ENCODE peak calls at places on chromosomes 6 and 20, in eight cellular contexts. Q is NCI-H1092 treated with DMSO at 0.1 percent for 48 hours; T is body of pancreas; I is midbrain; M is suprapubic skin; B is activated CD8-positive, alpha-beta memory T cell treated with anti-CD3 and anti-CD28 coated beads, Interleukin-2, amount 10 ng/mL, durations not matched to agents 7 days and 5 days; H is iris pigment epithelial cell; G is colonic mucosa. C is an unnamed sample.

GRCh38 chr6:98633886-98634285 is 200.5 kb upstream of the POU3F2 start:
- DNase-seq in Q (no peak), T (no peak), I (no peak), M (no peak), B (no peak), H (no peak), G (no peak), C (no peak)

GRCh38 chr6:15871211-15871770 is 208.5 kb upstream of the DTNBP1 start:
- DNase-seq in Q (no peak), T (no peak), I (no peak), M (no peak), B (no peak), H (no peak), G (no peak), C (no peak)

GRCh38 chr6:157498817-157499216 is 117.8 kb downstream of the ZDHHC14 start:
- DNase-seq in Q (no peak), T (no peak), I (no peak), M (no peak), B (no peak), H (no peak), G (no peak), C (no peak)

GRCh38 chr6:135092724-135093123 is 38.1 kb upstream of the HBS1L start:
- DNase-seq in Q (no peak), T (no peak), I (no peak), M (no peak), B (no peak), H (no peak), G (no peak), C (no peak)

GRCh38 chr6:96186094-96186493 is 170.3 kb downstream of the FUT9 start:
- DNase-seq in Q (no peak), T (no peak), I (no peak), M (no peak), B (no peak), H (no peak), G (no peak), C (no peak)

GRCh38 chr6:169780571-169781091 is 29.2 kb downstream of the ERMARD start:
- DNase-seq in Q (no peak), T (no peak), I (no peak), M (peak), B (no peak), H (peak), G (peak), C (no peak)

GRCh38 chr6:27591660-27592059 is 118.8 kb upstream of the ZNF184 start:
- DNase-seq in Q (no peak), T (no peak), I (no peak), M (no peak), B (no peak), H (peak), G (no peak), C (no peak)

GRCh38 chr20:64053841-64054661 is 4.6 kb upstream of the SOX18 start:
- DNase-seq in Q (no peak), T (no peak), I (peak), M (no peak), B (no peak), H (no peak), G (no peak), C (no peak)

GRCh38 chr6:122736606-122737005 is 42.9 kb upstream of the FABP7 start:
- DNase-seq in Q (peak), T (no peak), I (no peak), M (no peak), B (no peak), H (no peak), G (no peak), C (no peak)

GRCh38 chr6:28980797-28981390 is 24.2 kb downstream of the ZNF311 start:
- DNase-seq in Q (peak), T (peak), I (peak), M (no peak), B (peak), H (peak), G (peak), C (no peak)

GRCh38 chr6:168035098-168035660 is 37.7 kb downstream of the KIF25 start:
- DNase-seq in Q (peak), T (peak), I (peak), M (peak), B (no peak), H (peak), G (peak), C (peak)

GRCh38 chr20:37627060-37627766 is 66.6 kb upstream of the CTNNBL1 start:
- DNase-seq in Q (no peak), T (peak), I (no peak), M (no peak), B (peak), H (peak), G (no peak), C (no peak)

GRCh38 chr6:83827050-83827449 is 26.1 kb upstream of the RIPPLY2 start:
- DNase-seq in Q (no peak), T (no peak), I (no peak), M (no peak), B (no peak), H (no peak), G (no peak), C (no peak)

GRCh38 chr6:501891-502601 is 110.5 kb downstream of the IRF4 start:
- DNase-seq in Q (no peak), T (no peak), I (no peak), M (no peak), B (peak), H (no peak), G (no peak), C (no peak)

GRCh38 chr6:84019171-84019570 is 14.4 kb upstream of the MRAP2 start:
- DNase-seq in Q (no peak), T (no peak), I (no peak), M (no peak), B (no peak), H (no peak), G (no peak), C (no peak)

GRCh38 chr20:47734870-47735269 is 50.4 kb downstream of the SULF2 start:
- DNase-seq in Q (no peak), T (no peak), I (no peak), M (no peak), B (no peak), H (no peak), G (no peak), C (no peak)

GRCh38 chr6:44302856-44303255 is 10.3 kb downstream of the AARS2 start:
- DNase-seq in Q (no peak), T (no peak), I (no peak), M (peak), B (no peak), H (no peak), G (no peak), C (no peak)

GRCh38 chr20:64214952-64215351 is 40.6 kb upstream of the PCMTD2 start:
- DNase-seq in Q (no peak), T (no peak), I (no peak), M (no peak), B (no peak), H (no peak), G (no peak), C (no peak)

GRCh38 chr6:79872986-79873385 is 74.4 kb downstream of the ELOVL4 start:
- DNase-seq in Q (no peak), T (no peak), I (no peak), M (no peak), B (no peak), H (peak), G (no peak), C (no peak)

GRCh38 chr6:30719356-30719755 is 796 bp upstream of the TUBB start:
- DNase-seq in Q (peak), T (no peak), I (no peak), M (no peak), B (no peak), H (peak), G (no peak), C (no peak)

GRCh38 chr20:54257090-54257816 is 49.4 kb downstream of the PFDN4 start:
- DNase-seq in Q (no peak), T (no peak), I (no peak), M (no peak), B (no peak), H (peak), G (no peak), C (no peak)

GRCh38 chr6:53862517-53863457 is 68.0 kb downstream of the LRRC1 start:
- DNase-seq in Q (no peak), T (no peak), I (peak), M (no peak), B (no peak), H (peak), G (no peak), C (no peak)

GRCh38 chr6:113065606-113066005 is 718.5 kb downstream of the RFPL4B start:
- DNase-seq in Q (no peak), T (no peak), I (peak), M (no peak), B (no peak), H (peak), G (no peak), C (no peak)

GRCh38 chr6:156840606-156841005 is 63.4 kb downstream of the ARID1B start:
- DNase-seq in Q (no peak), T (no peak), I (no peak), M (no peak), B (no peak), H (no peak), G (no peak), C (no peak)

GRCh38 chr6:4670295-4670694 is 105.9 kb upstream of the CDYL start:
- DNase-seq in Q (no peak), T (no peak), I (no peak), M (no peak), B (no peak), H (no peak), G (peak), C (no peak)

GRCh38 chr6:45684476-45684875 is 306.7 kb upstream of the SUPT3H start:
- DNase-seq in Q (no peak), T (no peak), I (no peak), M (no peak), B (no peak), H (no peak), G (no peak), C (no peak)

GRCh38 chr20:24699321-24700165 is 230.1 kb downstream of the SYNDIG1 start:
- DNase-seq in Q (no peak), T (no peak), I (peak), M (peak), B (peak), H (no peak), G (no peak), C (peak)

GRCh38 chr20:52268184-52268583 is 76.6 kb upstream of the ZFP64 start:
- DNase-seq in Q (no peak), T (no peak), I (no peak), M (no peak), B (no peak), H (peak), G (no peak), C (no peak)

GRCh38 chr20:34534391-34535165 is 18.4 kb downstream of the DYNLRB1 start:
- DNase-seq in Q (no peak), T (no peak), I (no peak), M (no peak), B (no peak), H (no peak), G (no peak), C (no peak)

GRCh38 chr6:88165877-88166492 is at the start of gene CNR1:
- DNase-seq in Q (peak), T (peak), I (peak), M (no peak), B (no peak), H (no peak), G (peak), C (peak)

GRCh38 chr6:157861184-157861583 is 38.1 kb downstream of the SNX9 start:
- DNase-seq in Q (no peak), T (no peak), I (no peak), M (no peak), B (no peak), H (no peak), G (no peak), C (no peak)

GRCh38 chr20:37913563-37914366 is 10.8 kb downstream of the VSTM2L start:
- DNase-seq in Q (no peak), T (no peak), I (no peak), M (no peak), B (no peak), H (no peak), G (no peak), C (no peak)

GRCh38 chr20:49230021-49230420 is 10.8 kb downstream of the DDX27 start:
- DNase-seq in Q (peak), T (no peak), I (no peak), M (no peak), B (no peak), H (no peak), G (no peak), C (no peak)

GRCh38 chr20:44398303-44398702 is 42.8 kb downstream of the HNF4A start:
- DNase-seq in Q (no peak), T (no peak), I (no peak), M (no peak), B (no peak), H (peak), G (no peak), C (no peak)

GRCh38 chr20:63264519-63264918 is 8.1 kb upstream of the ARFGAP1 start:
- DNase-seq in Q (no peak), T (no peak), I (peak), M (no peak), B (no peak), H (no peak), G (no peak), C (no peak)

C was measured in stomach.